ENCODE peak calls at places on chromosomes 1 and 21, in eight cellular contexts. H is activated CD4-positive, alpha-beta T cell treated with anti-CD3 and anti-CD28 coated beads, Interleukin-2, amount 50 U/mL, for 24 hours; L is mucosa of descending colon; P is AG08396; K is A172; V is activated effector memory CD4-positive, alpha-beta T cell treated with anti-CD3 and anti-CD28 coated beads, Interleukin-2, amount 50 U/mL, for 16 hours; F is M059J; B is stimulated activated CD4-positive, alpha-beta T cell treated with anti-CD3 and anti-CD28 coated beads, TNF-alpha, amount 100 ng/mL, for 1 hour. G is an unnamed sample.

GRCh38 chr1:89545264-89546038 is 20.8 kb downstream of the LRRC8B start:
- DNase-seq in H (no peak), L (no peak), P (no peak), K (peak), V (peak), F (no peak), B (no peak), G (no peak)

GRCh38 chr1:32741417-32742131 is 39.0 kb upstream of the SYNC start:
- DNase-seq in H (no peak), L (peak), P (peak), K (no peak), V (no peak), F (no peak), B (no peak), G (peak)

GRCh38 chr21:41709965-41710822 is 56.7 kb downstream of the RIPK4 start:
- DNase-seq in H (no peak), L (no peak), P (no peak), K (no peak), V (no peak), F (no peak), B (no peak), G (no peak)

GRCh38 chr1:211468595-211468994 is 23.4 kb downstream of the RD3 start:
- DNase-seq in H (no peak), L (no peak), P (peak), K (no peak), V (no peak), F (no peak), B (no peak), G (no peak)

GRCh38 chr1:236734141-236734765 is 48.0 kb downstream of the ACTN2 start:
- DNase-seq in H (no peak), L (no peak), P (no peak), K (peak), V (no peak), F (peak), B (no peak), G (no peak)

GRCh38 chr21:14741237-14741636 is 195.1 kb upstream of the SAMSN1 start:
- DNase-seq in H (no peak), L (no peak), P (no peak), K (no peak), V (no peak), F (no peak), B (no peak), G (no peak)

GRCh38 chr1:227372662-227373061 is 54.4 kb upstream of the CDC42BPA start:
- DNase-seq in H (no peak), L (no peak), P (peak), K (no peak), V (no peak), F (peak), B (no peak), G (no peak)

GRCh38 chr1:228937851-228938247 is 202.6 kb downstream of the RHOU start:
- DNase-seq in H (no peak), L (no peak), P (no peak), K (no peak), V (no peak), F (peak), B (no peak), G (no peak)

GRCh38 chr1:243708210-243708609 is 141.8 kb downstream of the AKT3 start:
- DNase-seq in H (no peak), L (no peak), P (no peak), K (no peak), V (no peak), F (no peak), B (no peak), G (no peak)

GRCh38 chr1:94898486-94899385 is 28.2 kb downstream of the CNN3 start:
- DNase-seq in H (no peak), L (no peak), P (no peak), K (no peak), V (no peak), F (peak), B (no peak), G (no peak)

GRCh38 chr1:245698860-245699259 is 544.1 kb downstream of the KIF26B start:
- DNase-seq in H (no peak), L (no peak), P (no peak), K (no peak), V (no peak), F (no peak), B (no peak), G (no peak)

GRCh38 chr1:18653922-18654321 is 23.3 kb downstream of the PAX7 start:
- DNase-seq in H (no peak), L (no peak), P (no peak), K (no peak), V (no peak), F (no peak), B (no peak), G (no peak)

GRCh38 chr1:235557495-235557894 is 53.2 kb upstream of the B3GALNT2 start:
- DNase-seq in H (no peak), L (no peak), P (no peak), K (no peak), V (peak), F (no peak), B (no peak), G (no peak)

GRCh38 chr21:45724345-45724961 is 80.9 kb downstream of the PCBP3 start:
- DNase-seq in H (no peak), L (peak), P (no peak), K (no peak), V (no peak), F (no peak), B (no peak), G (no peak)